ENCODE peak calls at places on chromosomes 2 and 18, in seven cellular contexts. One of them, this sample, is unnamed.
A peak's percentile ranks its signal among the peaks of the same experiment; 100 is the strongest.

GRCh38 chr18:63143246-63143847 is 176.2 kb downstream of the BCL2 start:
- DNase-seq in activated T-cell treated with anti-CD3 and anti-CD28 coated beads, Interleukin-2, amount 50 U/mL, for 48 hours: no peak
- DNase-seq in T-cell: no peak
- DNase-seq in activated CD4-positive, alpha-beta T cell treated with anti-CD3 and anti-CD28 coated beads for 48 hours: no peak
- DNase-seq in NCI-H1417: no peak
- DNase-seq in RCC 7860: no peak
- DNase-seq in mesothelial cell of epicardium: no peak
- DNase-seq in this sample: no peak

GRCh38 chr2:204321910-204322765 is 223.1 kb upstream of the PARD3B start:
- DNase-seq in activated T-cell treated with anti-CD3 and anti-CD28 coated beads, Interleukin-2, amount 50 U/mL, for 48 hours: no peak
- DNase-seq in T-cell: no peak
- DNase-seq in activated CD4-positive, alpha-beta T cell treated with anti-CD3 and anti-CD28 coated beads for 48 hours: no peak
- DNase-seq in NCI-H1417: no peak
- DNase-seq in RCC 7860: peak; percentile 13
- DNase-seq in mesothelial cell of epicardium: no peak
- DNase-seq in this sample: peak; percentile 30

GRCh38 chr18:63001861-63002260 is 286.5 kb downstream of the PHLPP1 start:
- DNase-seq in activated T-cell treated with anti-CD3 and anti-CD28 coated beads, Interleukin-2, amount 50 U/mL, for 48 hours: no peak
- DNase-seq in T-cell: no peak
- DNase-seq in activated CD4-positive, alpha-beta T cell treated with anti-CD3 and anti-CD28 coated beads for 48 hours: no peak
- DNase-seq in NCI-H1417: no peak
- DNase-seq in RCC 7860: no peak
- DNase-seq in mesothelial cell of epicardium: no peak
- DNase-seq in this sample: no peak

GRCh38 chr2:181223239-181223638 is 233.9 kb upstream of the ITGA4 start:
- DNase-seq in activated T-cell treated with anti-CD3 and anti-CD28 coated beads, Interleukin-2, amount 50 U/mL, for 48 hours: no peak
- DNase-seq in T-cell: no peak
- DNase-seq in activated CD4-positive, alpha-beta T cell treated with anti-CD3 and anti-CD28 coated beads for 48 hours: no peak
- DNase-seq in NCI-H1417: no peak
- DNase-seq in RCC 7860: no peak
- DNase-seq in mesothelial cell of epicardium: no peak
- DNase-seq in this sample: no peak

GRCh38 chr2:64988420-64989125 is 626 bp upstream of the SLC1A4 start:
- DNase-seq in activated T-cell treated with anti-CD3 and anti-CD28 coated beads, Interleukin-2, amount 50 U/mL, for 48 hours: peak; percentile 76
- DNase-seq in T-cell: peak; percentile 64
- DNase-seq in activated CD4-positive, alpha-beta T cell treated with anti-CD3 and anti-CD28 coated beads for 48 hours: peak; percentile 67
- DNase-seq in NCI-H1417: peak; percentile 95
- DNase-seq in RCC 7860: peak; percentile 57
- DNase-seq in mesothelial cell of epicardium: peak; percentile 72
- DNase-seq in this sample: peak; percentile 63

GRCh38 chr2:36380624-36381481 is 25.3 kb downstream of the CRIM1 start:
- DNase-seq in activated T-cell treated with anti-CD3 and anti-CD28 coated beads, Interleukin-2, amount 50 U/mL, for 48 hours: no peak
- DNase-seq in T-cell: no peak
- DNase-seq in activated CD4-positive, alpha-beta T cell treated with anti-CD3 and anti-CD28 coated beads for 48 hours: no peak
- DNase-seq in NCI-H1417: no peak
- DNase-seq in RCC 7860: peak; percentile 95
- DNase-seq in mesothelial cell of epicardium: no peak
- DNase-seq in this sample: peak; percentile 36

GRCh38 chr2:109595644-109596043 is 18.1 kb downstream of the SEPTIN10 start:
- DNase-seq in activated T-cell treated with anti-CD3 and anti-CD28 coated beads, Interleukin-2, amount 50 U/mL, for 48 hours: no peak
- DNase-seq in T-cell: no peak
- DNase-seq in activated CD4-positive, alpha-beta T cell treated with anti-CD3 and anti-CD28 coated beads for 48 hours: no peak
- DNase-seq in NCI-H1417: no peak
- DNase-seq in RCC 7860: no peak
- DNase-seq in mesothelial cell of epicardium: no peak
- DNase-seq in this sample: no peak

GRCh38 chr2:97740590-97741182 is 27.3 kb downstream of the ZAP70 start:
- DNase-seq in activated T-cell treated with anti-CD3 and anti-CD28 coated beads, Interleukin-2, amount 50 U/mL, for 48 hours: peak; percentile 68
- DNase-seq in T-cell: peak; percentile 32
- DNase-seq in activated CD4-positive, alpha-beta T cell treated with anti-CD3 and anti-CD28 coated beads for 48 hours: peak; percentile 68
- DNase-seq in NCI-H1417: peak; percentile 94
- DNase-seq in RCC 7860: peak; percentile 9
- DNase-seq in mesothelial cell of epicardium: peak; percentile 48
- DNase-seq in this sample: no peak

GRCh38 chr2:10266133-10266620 is 36.5 kb upstream of the HPCAL1 start:
- DNase-seq in activated T-cell treated with anti-CD3 and anti-CD28 coated beads, Interleukin-2, amount 50 U/mL, for 48 hours: no peak
- DNase-seq in T-cell: no peak
- DNase-seq in activated CD4-positive, alpha-beta T cell treated with anti-CD3 and anti-CD28 coated beads for 48 hours: no peak
- DNase-seq in NCI-H1417: no peak
- DNase-seq in RCC 7860: no peak
- DNase-seq in mesothelial cell of epicardium: no peak
- DNase-seq in this sample: peak; percentile 4

GRCh38 chr2:144796956-144797355 is 277.0 kb upstream of the ZEB2 start:
- DNase-seq in activated T-cell treated with anti-CD3 and anti-CD28 coated beads, Interleukin-2, amount 50 U/mL, for 48 hours: no peak
- DNase-seq in T-cell: no peak
- DNase-seq in activated CD4-positive, alpha-beta T cell treated with anti-CD3 and anti-CD28 coated beads for 48 hours: no peak
- DNase-seq in NCI-H1417: no peak
- DNase-seq in RCC 7860: no peak
- DNase-seq in mesothelial cell of epicardium: no peak
- DNase-seq in this sample: no peak

GRCh38 chr2:134413430-134413829 is 159.6 kb downstream of the MGAT5 start:
- DNase-seq in activated T-cell treated with anti-CD3 and anti-CD28 coated beads, Interleukin-2, amount 50 U/mL, for 48 hours: no peak
- DNase-seq in T-cell: no peak
- DNase-seq in activated CD4-positive, alpha-beta T cell treated with anti-CD3 and anti-CD28 coated beads for 48 hours: no peak
- DNase-seq in NCI-H1417: no peak
- DNase-seq in RCC 7860: no peak
- DNase-seq in mesothelial cell of epicardium: no peak
- DNase-seq in this sample: no peak

GRCh38 chr2:128301501-128301966 is 17.1 kb downstream of the HS6ST1 start:
- DNase-seq in activated T-cell treated with anti-CD3 and anti-CD28 coated beads, Interleukin-2, amount 50 U/mL, for 48 hours: no peak
- DNase-seq in T-cell: no peak
- DNase-seq in activated CD4-positive, alpha-beta T cell treated with anti-CD3 and anti-CD28 coated beads for 48 hours: no peak
- DNase-seq in NCI-H1417: no peak
- DNase-seq in RCC 7860: peak; percentile 41
- DNase-seq in mesothelial cell of epicardium: no peak
- DNase-seq in this sample: no peak

GRCh38 chr2:156896294-156896693 is 361.2 kb upstream of the GALNT5 start:
- DNase-seq in activated T-cell treated with anti-CD3 and anti-CD28 coated beads, Interleukin-2, amount 50 U/mL, for 48 hours: no peak
- DNase-seq in T-cell: no peak
- DNase-seq in activated CD4-positive, alpha-beta T cell treated with anti-CD3 and anti-CD28 coated beads for 48 hours: no peak
- DNase-seq in NCI-H1417: no peak
- DNase-seq in RCC 7860: no peak
- DNase-seq in mesothelial cell of epicardium: no peak
- DNase-seq in this sample: no peak

GRCh38 chr18:39647627-39648502 is 2082.3 kb upstream of the CELF4 start:
- DNase-seq in activated T-cell treated with anti-CD3 and anti-CD28 coated beads, Interleukin-2, amount 50 U/mL, for 48 hours: no peak
- DNase-seq in T-cell: no peak
- DNase-seq in activated CD4-positive, alpha-beta T cell treated with anti-CD3 and anti-CD28 coated beads for 48 hours: no peak
- DNase-seq in NCI-H1417: peak; percentile 88
- DNase-seq in RCC 7860: no peak
- DNase-seq in mesothelial cell of epicardium: no peak
- DNase-seq in this sample: no peak

GRCh38 chr2:44351088-44351487 is 10.2 kb downstream of the PREPL start:
- DNase-seq in activated T-cell treated with anti-CD3 and anti-CD28 coated beads, Interleukin-2, amount 50 U/mL, for 48 hours: no peak
- DNase-seq in T-cell: no peak
- DNase-seq in activated CD4-positive, alpha-beta T cell treated with anti-CD3 and anti-CD28 coated beads for 48 hours: no peak
- DNase-seq in NCI-H1417: no peak
- DNase-seq in RCC 7860: no peak
- DNase-seq in mesothelial cell of epicardium: no peak
- DNase-seq in this sample: no peak

GRCh38 chr2:73172963-73173362 is 29.4 kb upstream of the NOTO start:
- DNase-seq in activated T-cell treated with anti-CD3 and anti-CD28 coated beads, Interleukin-2, amount 50 U/mL, for 48 hours: peak; percentile 72
- DNase-seq in T-cell: no peak
- DNase-seq in activated CD4-positive, alpha-beta T cell treated with anti-CD3 and anti-CD28 coated beads for 48 hours: peak; percentile 79
- DNase-seq in NCI-H1417: no peak
- DNase-seq in RCC 7860: no peak
- DNase-seq in mesothelial cell of epicardium: no peak
- DNase-seq in this sample: no peak

GRCh38 chr2:20107776-20108175 is 56.3 kb upstream of the LAPTM4A start:
- DNase-seq in activated T-cell treated with anti-CD3 and anti-CD28 coated beads, Interleukin-2, amount 50 U/mL, for 48 hours: no peak
- DNase-seq in T-cell: no peak
- DNase-seq in activated CD4-positive, alpha-beta T cell treated with anti-CD3 and anti-CD28 coated beads for 48 hours: no peak
- DNase-seq in NCI-H1417: no peak
- DNase-seq in RCC 7860: no peak
- DNase-seq in mesothelial cell of epicardium: no peak
- DNase-seq in this sample: no peak

GRCh38 chr2:10493636-10494281 is 45.6 kb upstream of the ODC1 start:
- DNase-seq in activated T-cell treated with anti-CD3 and anti-CD28 coated beads, Interleukin-2, amount 50 U/mL, for 48 hours: peak; percentile 84
- DNase-seq in T-cell: peak; percentile 80
- DNase-seq in activated CD4-positive, alpha-beta T cell treated with anti-CD3 and anti-CD28 coated beads for 48 hours: peak; percentile 88
- DNase-seq in NCI-H1417: no peak
- DNase-seq in RCC 7860: peak; percentile 98
- DNase-seq in mesothelial cell of epicardium: no peak
- DNase-seq in this sample: no peak

GRCh38 chr2:105545731-105546622 is 147.1 kb upstream of the FHL2 start:
- DNase-seq in activated T-cell treated with anti-CD3 and anti-CD28 coated beads, Interleukin-2, amount 50 U/mL, for 48 hours: peak; percentile 82
- DNase-seq in T-cell: peak; percentile 64
- DNase-seq in activated CD4-positive, alpha-beta T cell treated with anti-CD3 and anti-CD28 coated beads for 48 hours: peak; percentile 80
- DNase-seq in NCI-H1417: peak; percentile 6
- DNase-seq in RCC 7860: peak; percentile 46
- DNase-seq in mesothelial cell of epicardium: peak; percentile 79
- DNase-seq in this sample: peak; percentile 69